ENCODE peak calls at places on chromosomes 3 and 15, in seven cellular contexts. One of them, this sample, is unnamed.

GRCh38 chr15:52505141-52505540 is 23.5 kb downstream of the MYO5A start:
- DNase-seq in epithelial cell of esophagus: peak; percentile 91
- DNase-seq in activated naive CD4-positive, alpha-beta T cell treated with anti-CD3 and anti-CD28 coated beads, Interleukin-2, amount 50 U/mL, for 72 hours: no peak
- DNase-seq in Kasumi-1: no peak
- DNase-seq in posterior vena cava: no peak
- DNase-seq in stimulated activated CD4-positive, alpha-beta T cell treated with anti-CD3 and anti-CD28 coated beads, Interleukin-15, amount 100 ng/mL, for 1 hour: no peak
- DNase-seq in nephron progenitor cell: no peak
- DNase-seq in this sample: no peak

GRCh38 chr3:176071943-176072342 is 1125.3 kb downstream of the TBL1XR1 start:
- DNase-seq in epithelial cell of esophagus: no peak
- DNase-seq in activated naive CD4-positive, alpha-beta T cell treated with anti-CD3 and anti-CD28 coated beads, Interleukin-2, amount 50 U/mL, for 72 hours: no peak
- DNase-seq in Kasumi-1: no peak
- DNase-seq in posterior vena cava: no peak
- DNase-seq in stimulated activated CD4-positive, alpha-beta T cell treated with anti-CD3 and anti-CD28 coated beads, Interleukin-15, amount 100 ng/mL, for 1 hour: no peak
- DNase-seq in nephron progenitor cell: no peak
- DNase-seq in this sample: no peak

GRCh38 chr3:175431396-175431795 is 572.3 kb downstream of the NAALADL2 start:
- DNase-seq in epithelial cell of esophagus: no peak
- DNase-seq in activated naive CD4-positive, alpha-beta T cell treated with anti-CD3 and anti-CD28 coated beads, Interleukin-2, amount 50 U/mL, for 72 hours: no peak
- DNase-seq in Kasumi-1: no peak
- DNase-seq in posterior vena cava: no peak
- DNase-seq in stimulated activated CD4-positive, alpha-beta T cell treated with anti-CD3 and anti-CD28 coated beads, Interleukin-15, amount 100 ng/mL, for 1 hour: no peak
- DNase-seq in nephron progenitor cell: peak; percentile 8
- DNase-seq in this sample: no peak

GRCh38 chr3:120659834-120660233 is 22.2 kb downstream of the HGD start:
- DNase-seq in epithelial cell of esophagus: no peak
- DNase-seq in activated naive CD4-positive, alpha-beta T cell treated with anti-CD3 and anti-CD28 coated beads, Interleukin-2, amount 50 U/mL, for 72 hours: no peak
- DNase-seq in Kasumi-1: no peak
- DNase-seq in posterior vena cava: no peak
- DNase-seq in stimulated activated CD4-positive, alpha-beta T cell treated with anti-CD3 and anti-CD28 coated beads, Interleukin-15, amount 100 ng/mL, for 1 hour: no peak
- DNase-seq in nephron progenitor cell: no peak
- DNase-seq in this sample: no peak

GRCh38 chr3:197378987-197379718 is 80.7 kb upstream of the DLG1 start:
- DNase-seq in epithelial cell of esophagus: no peak
- DNase-seq in activated naive CD4-positive, alpha-beta T cell treated with anti-CD3 and anti-CD28 coated beads, Interleukin-2, amount 50 U/mL, for 72 hours: no peak
- DNase-seq in Kasumi-1: no peak
- DNase-seq in posterior vena cava: peak; percentile 43
- DNase-seq in stimulated activated CD4-positive, alpha-beta T cell treated with anti-CD3 and anti-CD28 coated beads, Interleukin-15, amount 100 ng/mL, for 1 hour: no peak
- DNase-seq in nephron progenitor cell: no peak
- DNase-seq in this sample: no peak

GRCh38 chr3:21216598-21216997 is 534.4 kb downstream of the ZNF385D start:
- DNase-seq in epithelial cell of esophagus: peak; percentile 40
- DNase-seq in activated naive CD4-positive, alpha-beta T cell treated with anti-CD3 and anti-CD28 coated beads, Interleukin-2, amount 50 U/mL, for 72 hours: no peak
- DNase-seq in Kasumi-1: peak; percentile 36
- DNase-seq in posterior vena cava: no peak
- DNase-seq in stimulated activated CD4-positive, alpha-beta T cell treated with anti-CD3 and anti-CD28 coated beads, Interleukin-15, amount 100 ng/mL, for 1 hour: no peak
- DNase-seq in nephron progenitor cell: no peak
- DNase-seq in this sample: no peak

GRCh38 chr3:118628704-118629341 is 405.8 kb downstream of the IGSF11 start:
- DNase-seq in epithelial cell of esophagus: peak; percentile 79
- DNase-seq in activated naive CD4-positive, alpha-beta T cell treated with anti-CD3 and anti-CD28 coated beads, Interleukin-2, amount 50 U/mL, for 72 hours: peak; percentile 29
- DNase-seq in Kasumi-1: peak; percentile 80
- DNase-seq in posterior vena cava: no peak
- DNase-seq in stimulated activated CD4-positive, alpha-beta T cell treated with anti-CD3 and anti-CD28 coated beads, Interleukin-15, amount 100 ng/mL, for 1 hour: no peak
- DNase-seq in nephron progenitor cell: peak; percentile 79
- DNase-seq in this sample: peak; percentile 44

GRCh38 chr15:90425726-90426346 is 37.8 kb downstream of the IQGAP1 start:
- DNase-seq in epithelial cell of esophagus: no peak
- DNase-seq in activated naive CD4-positive, alpha-beta T cell treated with anti-CD3 and anti-CD28 coated beads, Interleukin-2, amount 50 U/mL, for 72 hours: no peak
- DNase-seq in Kasumi-1: no peak
- DNase-seq in posterior vena cava: no peak
- DNase-seq in stimulated activated CD4-positive, alpha-beta T cell treated with anti-CD3 and anti-CD28 coated beads, Interleukin-15, amount 100 ng/mL, for 1 hour: no peak
- DNase-seq in nephron progenitor cell: no peak
- DNase-seq in this sample: no peak

GRCh38 chr15:76737573-76737972 is 167.6 kb downstream of the SCAPER start:
- DNase-seq in epithelial cell of esophagus: no peak
- DNase-seq in activated naive CD4-positive, alpha-beta T cell treated with anti-CD3 and anti-CD28 coated beads, Interleukin-2, amount 50 U/mL, for 72 hours: no peak
- DNase-seq in Kasumi-1: no peak
- DNase-seq in posterior vena cava: no peak
- DNase-seq in stimulated activated CD4-positive, alpha-beta T cell treated with anti-CD3 and anti-CD28 coated beads, Interleukin-15, amount 100 ng/mL, for 1 hour: no peak
- DNase-seq in nephron progenitor cell: no peak
- DNase-seq in this sample: no peak

GRCh38 chr3:25527796-25528195 is 99.7 kb downstream of the RARB start:
- DNase-seq in epithelial cell of esophagus: no peak
- DNase-seq in activated naive CD4-positive, alpha-beta T cell treated with anti-CD3 and anti-CD28 coated beads, Interleukin-2, amount 50 U/mL, for 72 hours: no peak
- DNase-seq in Kasumi-1: no peak
- DNase-seq in posterior vena cava: no peak
- DNase-seq in stimulated activated CD4-positive, alpha-beta T cell treated with anti-CD3 and anti-CD28 coated beads, Interleukin-15, amount 100 ng/mL, for 1 hour: no peak
- DNase-seq in nephron progenitor cell: no peak
- DNase-seq in this sample: no peak

GRCh38 chr15:63258658-63259057 is 18.7 kb upstream of the APH1B start:
- DNase-seq in epithelial cell of esophagus: no peak
- DNase-seq in activated naive CD4-positive, alpha-beta T cell treated with anti-CD3 and anti-CD28 coated beads, Interleukin-2, amount 50 U/mL, for 72 hours: no peak
- DNase-seq in Kasumi-1: no peak
- DNase-seq in posterior vena cava: no peak
- DNase-seq in stimulated activated CD4-positive, alpha-beta T cell treated with anti-CD3 and anti-CD28 coated beads, Interleukin-15, amount 100 ng/mL, for 1 hour: no peak
- DNase-seq in nephron progenitor cell: no peak
- DNase-seq in this sample: no peak

GRCh38 chr3:72590732-72591192 is 257.5 kb downstream of the SHQ1 start:
- DNase-seq in epithelial cell of esophagus: no peak
- DNase-seq in activated naive CD4-positive, alpha-beta T cell treated with anti-CD3 and anti-CD28 coated beads, Interleukin-2, amount 50 U/mL, for 72 hours: no peak
- DNase-seq in Kasumi-1: no peak
- DNase-seq in posterior vena cava: no peak
- DNase-seq in stimulated activated CD4-positive, alpha-beta T cell treated with anti-CD3 and anti-CD28 coated beads, Interleukin-15, amount 100 ng/mL, for 1 hour: no peak
- DNase-seq in nephron progenitor cell: peak; percentile 67
- DNase-seq in this sample: no peak

GRCh38 chr3:52495777-52496602 is 852 bp downstream of the STAB1 start:
- DNase-seq in epithelial cell of esophagus: peak; percentile 28
- DNase-seq in activated naive CD4-positive, alpha-beta T cell treated with anti-CD3 and anti-CD28 coated beads, Interleukin-2, amount 50 U/mL, for 72 hours: no peak
- DNase-seq in Kasumi-1: no peak
- DNase-seq in posterior vena cava: no peak
- DNase-seq in stimulated activated CD4-positive, alpha-beta T cell treated with anti-CD3 and anti-CD28 coated beads, Interleukin-15, amount 100 ng/mL, for 1 hour: no peak
- DNase-seq in nephron progenitor cell: no peak
- DNase-seq in this sample: no peak

GRCh38 chr15:75454471-75455418 is 3.3 kb upstream of the SIN3A start:
- DNase-seq in epithelial cell of esophagus: peak; percentile 74
- DNase-seq in activated naive CD4-positive, alpha-beta T cell treated with anti-CD3 and anti-CD28 coated beads, Interleukin-2, amount 50 U/mL, for 72 hours: peak; percentile 78
- DNase-seq in Kasumi-1: peak; percentile 75
- DNase-seq in posterior vena cava: peak; percentile 93
- DNase-seq in stimulated activated CD4-positive, alpha-beta T cell treated with anti-CD3 and anti-CD28 coated beads, Interleukin-15, amount 100 ng/mL, for 1 hour: peak; percentile 70
- DNase-seq in nephron progenitor cell: peak; percentile 77
- DNase-seq in this sample: peak; percentile 74